ENCODE peak calls at places on chromosomes 7 and 10, in seven cellular contexts. I, F, O, R, K, L and W are unnamed samples.

GRCh38 chr7:138918176-138918575 is 63.0 kb downstream of the KIAA1549 start:
- DNase-seq in F (no peak), O (no peak), K (no peak), L (no peak), R (no peak), I (no peak), W (no peak)

GRCh38 chr7:19920705-19921104 is 147.3 kb upstream of the TMEM196 start:
- DNase-seq in I (no peak), O (no peak), F (no peak), R (no peak), K (no peak), L (no peak), W (no peak)

GRCh38 chr7:97503367-97504094 is 228.4 kb upstream of the TAC1 start:
- DNase-seq in K (no peak), O (no peak), I (no peak), F (no peak), R (no peak), L (no peak), W (no peak)

GRCh38 chr7:70775570-70776156 is 356.3 kb upstream of the GALNT17 start:
- DNase-seq in L (no peak), O (peak), K (no peak), F (no peak), R (no peak), I (no peak), W (peak)

GRCh38 chr7:113113912-113114311 is 4.4 kb downstream of the SMIM30 start:
- DNase-seq in F (no peak), R (no peak), K (peak), L (peak), I (peak), O (no peak), W (peak)

GRCh38 chr7:33981686-33982424 is 76.5 kb downstream of the BMPER start:
- DNase-seq in O (no peak), L (no peak), R (no peak), I (no peak), K (no peak), F (no peak), W (no peak)

GRCh38 chr7:15332962-15333361 is 228.9 kb downstream of the AGMO start:
- DNase-seq in R (no peak), I (no peak), L (no peak), O (no peak), K (no peak), F (no peak), W (no peak)

GRCh38 chr10:101478956-101479355 is 109.1 kb downstream of the POLL start:
- DNase-seq in I (no peak), L (no peak), F (no peak), K (no peak), O (no peak), R (no peak), W (no peak)

GRCh38 chr10:71631007-71631859 is 88.3 kb downstream of the C10orf105 start:
- DNase-seq in R (no peak), K (no peak), F (no peak), L (peak), O (no peak), I (peak), W (no peak)

GRCh38 chr7:33108591-33108930 is 643 bp downstream of the RP9 start:
- DNase-seq in F (no peak), I (peak), K (no peak), R (no peak), O (no peak), L (no peak), W (no peak)

GRCh38 chr10:90642136-90642535 is 215.7 kb downstream of the HTR7 start:
- DNase-seq in O (no peak), I (no peak), R (no peak), F (no peak), K (no peak), L (no peak), W (no peak)

GRCh38 chr10:73894245-73894971 is 16.5 kb upstream of the PLAU start:
- DNase-seq in K (no peak), L (no peak), R (no peak), O (no peak), I (no peak), F (no peak), W (no peak)

GRCh38 chr10:115427611-115428010 is 334.4 kb downstream of the ATRNL1 start:
- DNase-seq in L (no peak), O (no peak), I (no peak), K (no peak), F (no peak), R (no peak), W (no peak)

GRCh38 chr10:92886334-92886961 is 38.1 kb downstream of the EXOC6 start:
- DNase-seq in K (peak), L (no peak), R (no peak), F (no peak), O (no peak), I (no peak), W (no peak)

GRCh38 chr10:3496138-3496537 is 288.9 kb downstream of the KLF6 start:
- DNase-seq in L (no peak), I (no peak), R (no peak), K (no peak), F (no peak), O (no peak), W (no peak)

DNA sequence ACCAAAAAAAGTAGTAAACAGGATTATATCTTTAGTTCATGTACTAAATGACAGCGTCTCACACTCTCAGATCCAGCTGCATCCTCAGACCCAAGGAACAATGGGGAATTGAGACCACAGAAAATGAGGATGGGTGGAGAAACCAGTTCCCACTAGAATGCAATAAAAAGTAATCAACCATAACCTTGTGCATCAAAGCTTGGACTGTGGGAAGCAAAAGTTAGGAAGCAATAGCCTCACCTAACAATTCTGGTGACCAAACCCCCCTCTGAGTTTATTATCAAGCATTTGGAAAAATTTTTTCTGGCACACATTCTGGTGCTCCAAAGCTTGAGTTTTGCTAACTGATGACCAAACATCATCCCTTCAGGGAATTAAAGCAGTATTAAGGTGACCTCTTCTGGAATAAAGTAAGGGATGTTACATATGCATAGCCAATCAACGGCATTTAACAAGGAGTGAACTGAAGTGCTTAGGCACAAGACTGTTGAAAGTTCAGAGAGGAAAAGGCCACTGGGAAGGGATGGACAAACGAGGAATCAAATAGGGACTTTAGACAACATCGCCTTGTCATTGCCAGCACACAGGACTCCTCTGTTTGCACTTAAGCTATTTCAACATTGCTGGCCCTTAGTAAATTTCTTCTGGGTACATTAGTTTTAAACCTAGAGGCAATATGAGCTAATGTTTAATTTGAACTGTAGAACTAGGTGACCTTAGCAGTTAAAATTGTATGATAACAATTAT is 1.2 kb upstream of the MAT1A start:
- DNase-seq in O (no peak), F (no peak), L (no peak), K (peak), R (no peak), I (no peak), W (no peak)
- TF ChIP-seq JUND in O (no peak), F (no peak), L (no peak), K (no peak), R (no peak), I (no peak), W (peak)

GRCh38 chr10:102608487-102608886 is 35.8 kb upstream of the TRIM8 start:
- DNase-seq in O (peak), R (no peak), K (no peak), L (peak), I (no peak), F (no peak), W (no peak)
- TF ChIP-seq JUND in O (no peak), R (no peak), K (no peak), L (no peak), I (no peak), F (no peak), W (no peak)

GRCh38 chr7:110693348-110693747 is 397.6 kb upstream of the LRRN3 start:
- DNase-seq in I (no peak), L (no peak), R (no peak), O (no peak), K (no peak), F (no peak), W (no peak)

GRCh38 chr7:110698576-110698975 is 392.4 kb upstream of the LRRN3 start:
- DNase-seq in I (no peak), R (no peak), L (no peak), K (no peak), F (no peak), O (no peak), W (no peak)
- TF ChIP-seq JUND in I (no peak), R (no peak), L (peak), K (no peak), F (no peak), O (no peak), W (no peak)

GRCh38 chr10:30865141-30865926 is 166.3 kb downstream of the ZNF438 start:
- DNase-seq in K (no peak), F (no peak), R (no peak), L (no peak), I (no peak), O (no peak), W (peak)
- TF ChIP-seq JUND in K (no peak), F (no peak), R (no peak), L (no peak), I (no peak), O (no peak), W (no peak)

DNA sequence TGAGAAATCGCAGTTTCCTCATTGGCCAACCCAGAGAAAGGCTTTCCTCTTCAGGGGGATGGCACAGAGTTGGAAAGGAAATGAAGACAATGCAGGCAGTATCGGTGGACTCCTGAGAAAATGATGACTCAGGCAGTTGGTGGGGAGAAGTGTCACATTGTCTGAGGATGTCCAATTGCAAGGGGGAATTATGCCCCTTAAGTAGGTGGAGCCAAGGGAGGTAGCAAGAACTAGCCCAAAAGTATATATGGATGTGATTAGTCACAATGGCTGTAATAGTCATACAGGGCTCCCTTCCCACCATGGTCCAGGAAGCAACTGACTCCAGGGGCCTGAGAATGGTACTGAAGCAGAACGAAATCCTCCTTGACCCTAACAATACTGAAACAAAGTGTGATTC is 58.3 kb upstream of the EGFR start:
- DNase-seq in L (no peak), R (no peak), F (no peak), K (no peak), O (no peak), I (no peak), W (no peak)
- TF ChIP-seq JUND in L (no peak), R (no peak), F (no peak), K (no peak), O (no peak), I (no peak), W (no peak)

DNA sequence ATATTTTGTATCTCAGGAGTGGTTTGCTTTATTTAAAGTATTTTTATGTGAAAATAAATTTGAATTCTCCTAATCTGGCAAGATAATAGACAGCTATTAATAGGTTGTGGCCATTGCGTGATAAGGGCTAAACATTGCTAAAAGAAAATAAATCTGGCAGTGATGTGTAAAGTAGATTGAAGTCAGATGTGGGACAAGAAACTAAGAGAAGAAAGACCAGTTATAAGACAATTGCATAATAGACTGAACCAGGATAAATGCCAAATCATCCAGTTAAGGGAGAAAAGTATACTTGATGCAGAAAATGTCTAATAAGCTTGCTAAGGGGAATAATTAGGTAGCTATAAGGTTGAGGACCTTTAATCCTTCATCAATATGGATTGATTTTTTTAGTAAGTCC is 197.5 kb upstream of the CSTF2T start:
- DNase-seq in F (no peak), I (no peak), R (no peak), O (no peak), L (no peak), K (no peak), W (no peak)
- TF ChIP-seq JUND in F (no peak), I (no peak), R (no peak), O (no peak), L (no peak), K (no peak), W (no peak)